ENCODE peak calls at places on chromosomes 16 and 17, in five cellular contexts. L is brain microvascular endothelial cell, C is K562, Q is lower lobe of right lung, Y is cardiac muscle cell. J is an unnamed sample.

GRCh38 chr16:1823821-1824220 is 2.8 kb downstream of the HAGH start:
- DNase-seq in L (peak; percentile 37), C (peak; percentile 47), Q (no peak), Y (peak; percentile 70), J (no peak)

GRCh38 chr17:21223086-21223485 is 9.1 kb upstream of the TMEM11 start:
- DNase-seq in L (no peak), C (no peak), Q (no peak), Y (no peak), J (no peak)

GRCh38 chr17:164536-165235 is 16.8 kb downstream of the DOC2B start:
- DNase-seq in L (peak; percentile 51), C (peak; percentile 26), Q (no peak), Y (peak; percentile 72), J (no peak)

GRCh38 chr16:85678821-85679220 is 9.9 kb downstream of the GINS2 start:
- DNase-seq in L (no peak), C (no peak), Q (peak; percentile 3), Y (no peak), J (no peak)

GRCh38 chr16:54974391-54974790 is 43.7 kb downstream of the IRX5 start:
- DNase-seq in L (no peak), C (no peak), Q (no peak), Y (no peak), J (no peak)

GRCh38 chr16:89827383-89828198 is 684 bp upstream of the SPIRE2 start:
- DNase-seq in L (peak; percentile 67), C (peak; percentile 42), Q (peak; percentile 73), Y (peak; percentile 77), J (peak; percentile 84)

GRCh38 chr16:73951541-73951940 is 345.1 kb upstream of the PSMD7 start:
- DNase-seq in L (peak; percentile 6), C (no peak), Q (no peak), Y (peak; percentile 0), J (no peak)

GRCh38 chr17:9221231-9222180 is 200.2 kb downstream of the NTN1 start:
- DNase-seq in L (no peak), C (no peak), Q (no peak), Y (no peak), J (peak; percentile 52)

GRCh38 chr16:28304214-28304613 is 11.9 kb downstream of the SBK1 start:
- DNase-seq in L (peak; percentile 49), C (peak; percentile 66), Q (no peak), Y (peak; percentile 69), J (no peak)

GRCh38 chr17:38628441-38628840 is 22.7 kb upstream of the SRCIN1 start:
- DNase-seq in L (no peak), C (peak; percentile 85), Q (no peak), Y (peak; percentile 16), J (no peak)

GRCh38 chr17:32584792-32585191 is 98.0 kb downstream of the CDK5R1 start:
- DNase-seq in L (no peak), C (no peak), Q (no peak), Y (no peak), J (no peak)

GRCh38 chr17:3890082-3890892 is 2.6 kb downstream of the CAMKK1 start:
- DNase-seq in L (peak; percentile 82), C (peak; percentile 21), Q (peak; percentile 70), Y (peak; percentile 83), J (peak; percentile 93)

GRCh38 chr16:81519298-81520150 is 74.9 kb downstream of the CMIP start:
- DNase-seq in L (no peak), C (no peak), Q (no peak), Y (no peak), J (no peak)

GRCh38 chr16:84700518-84701277 is 898 bp downstream of the USP10 start:
- DNase-seq in L (peak; percentile 29), C (peak; percentile 37), Q (no peak), Y (no peak), J (no peak)

GRCh38 chr17:58156839-58157803 is 8.9 kb downstream of the OR4D1 start:
- DNase-seq in L (no peak), C (peak; percentile 29), Q (peak; percentile 51), Y (peak; percentile 9), J (peak; percentile 76)

GRCh38 chr17:57166803-57167202 is 81.8 kb downstream of the AKAP1 start:
- DNase-seq in L (no peak), C (no peak), Q (no peak), Y (no peak), J (no peak)

GRCh38 chr16:56363181-56363716 is 62.1 kb downstream of the AMFR start:
- DNase-seq in L (no peak), C (no peak), Q (no peak), Y (no peak), J (no peak)
- H3K36me3 ChIP-seq in L (peaks cover 29% of the 10 kb centered on the region), C (peaks cover 61% of the 10 kb centered on the region), Q (peaks cover 69% of the 10 kb centered on the region), Y (peaks cover 23% of the 10 kb centered on the region), J (peaks cover 16% of the 10 kb centered on the region)

GRCh38 chr17:42345396-42346078 is 42.7 kb downstream of the STAT3 start:
- DNase-seq in L (no peak), C (no peak), Q (peak; percentile 59), Y (no peak), J (no peak)
- H3K4me3 ChIP-seq in L (no peak overlapping the region), C (no peak overlapping the region), Q (no peak overlapping the region), Y (no peak overlapping the region), J (no peak overlapping the region)

DNA sequence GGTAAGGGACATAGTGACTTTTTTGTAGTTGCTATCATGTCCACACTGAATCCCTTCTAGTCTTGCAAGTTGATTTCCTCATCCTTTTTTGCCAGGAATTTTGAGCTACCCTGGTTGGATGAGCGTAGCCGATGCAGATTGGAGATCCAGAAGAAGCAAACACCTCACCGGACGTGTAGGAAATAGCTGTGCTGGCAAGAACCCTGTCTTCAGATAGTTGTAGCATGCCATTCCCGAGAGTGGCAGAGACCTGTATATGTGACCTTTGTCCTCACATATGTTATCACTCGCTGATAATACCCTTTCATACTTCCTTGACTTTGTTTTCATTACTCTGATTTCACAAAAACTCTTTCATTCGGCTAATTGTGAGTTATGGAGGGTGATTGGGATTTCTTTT is 6.2 kb upstream of the CASC3 start:
- DNase-seq in L (no peak), C (no peak), Q (no peak), Y (no peak), J (no peak)
- H3K36me3 ChIP-seq in L (peaks cover 67% of the 10 kb centered on the region), C (peaks cover 84% of the 10 kb centered on the region), Q (peaks cover 83% of the 10 kb centered on the region), Y (peaks cover 62% of the 10 kb centered on the region), J (peaks cover 45% of the 10 kb centered on the region)

GRCh38 chr16:66109677-66110076 is 256.8 kb upstream of the CDH5 start:
- DNase-seq in L (no peak), C (no peak), Q (no peak), Y (no peak), J (no peak)

GRCh38 chr16:66103245-66103644 is 263.2 kb upstream of the CDH5 start:
- DNase-seq in L (peak; percentile 22), C (no peak), Q (no peak), Y (peak; percentile 82), J (no peak)

GRCh38 chr16:66107661-66108060 is 258.8 kb upstream of the CDH5 start:
- DNase-seq in L (peak; percentile 84), C (no peak), Q (no peak), Y (peak; percentile 91), J (no peak)
- H3K4me3 ChIP-seq in L (no peak overlapping the region), C (no peak overlapping the region), Q (no peak overlapping the region), Y (no peak overlapping the region), J (no peak overlapping the region)

DNA sequence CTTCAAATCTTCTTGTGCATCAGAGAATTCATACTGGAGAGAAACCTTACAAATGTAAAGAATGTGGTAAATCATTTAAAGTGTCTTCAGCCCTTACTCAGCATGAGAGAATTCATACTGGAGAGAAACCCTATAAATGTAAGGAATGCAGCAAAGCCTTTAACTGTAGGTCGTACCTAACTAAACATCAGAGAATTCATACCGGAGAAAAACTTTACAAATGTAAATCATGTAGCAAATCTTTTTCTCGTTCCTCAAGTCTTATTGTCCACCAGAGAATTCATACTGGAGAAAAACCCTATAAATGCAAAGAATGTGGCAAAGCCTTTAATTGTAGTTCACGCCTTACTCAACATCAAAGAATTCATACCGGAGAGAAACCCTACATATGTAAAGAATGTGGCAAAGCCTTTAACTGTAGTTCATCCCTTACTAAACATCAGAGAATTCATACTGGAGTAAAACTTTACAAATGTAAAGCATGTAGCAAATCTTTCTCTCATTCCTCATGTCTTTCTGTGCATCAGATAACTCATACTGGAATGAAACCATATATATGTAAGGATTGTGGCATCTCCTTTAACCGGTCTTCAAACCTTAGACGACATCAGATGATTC is 118.5 kb upstream of the ZNF267 start:
- DNase-seq in L (no peak), C (no peak), Q (no peak), Y (no peak), J (no peak)
- H3K36me3 ChIP-seq in L (peaks cover 5% of the 10 kb centered on the region), C (peaks cover 4% of the 10 kb centered on the region), Q (peaks cover 13% of the 10 kb centered on the region), Y (peaks cover 15% of the 10 kb centered on the region), J (peaks cover 41% of the 10 kb centered on the region)

GRCh38 chr17:81967244-81967532 is 6.2 kb upstream of the NOTUM start:
- DNase-seq in L (no peak), C (no peak), Q (no peak), Y (no peak), J (no peak)
- H3K4me3 ChIP-seq in L (no peak overlapping the region), C (no peak overlapping the region), Q (peak overlapping the region; percentile 31), Y (no peak overlapping the region), J (no peak overlapping the region)

GRCh38 chr16:50880926-50881325 is 139.0 kb downstream of the CYLD start:
- DNase-seq in L (no peak), C (no peak), Q (no peak), Y (no peak), J (no peak)
- H3K36me3 ChIP-seq in L (no peaks in the 10 kb centered on the region), C (no peaks in the 10 kb centered on the region), Q (no peaks in the 10 kb centered on the region), Y (no peaks in the 10 kb centered on the region), J (no peaks in the 10 kb centered on the region)

J was measured in kidney.